ENCODE peak calls at places on chromosomes 5 and 9, in six cellular contexts. Q is HFFc6; N is BE2C; T is neuronal stem cell; Y is effector CD4-positive, alpha-beta T cell; X is neural progenitor cell. O is an unnamed sample.

GRCh38 chr5:8081179-8081578 is 212.2 kb downstream of the MTRR start:
- DNase-seq in Q (no peak), N (no peak), T (no peak), Y (no peak), X (no peak), O (no peak)

GRCh38 chr5:1817261-1818043 is 16.2 kb downstream of the NDUFS6 start:
- DNase-seq in Q (no peak), N (no peak), T (no peak), Y (no peak), X (no peak), O (no peak)

GRCh38 chr9:117412006-117412715 is 2.7 kb downstream of the ASTN2 start:
- DNase-seq in Q (no peak), N (peak), T (no peak), Y (no peak), X (peak), O (peak)

GRCh38 chr9:130453487-130453886 is 8.7 kb downstream of the ASS1 start:
- DNase-seq in Q (no peak), N (peak), T (no peak), Y (no peak), X (no peak), O (no peak)

GRCh38 chr5:73587923-73588322 is 22.4 kb downstream of the UTP15 start:
- DNase-seq in Q (no peak), N (no peak), T (no peak), Y (no peak), X (no peak), O (no peak)

GRCh38 chr5:76402880-76403712 is at the start of gene IQGAP2:
- DNase-seq in Q (no peak), N (peak), T (peak), Y (peak), X (peak), O (no peak)

GRCh38 chr5:173598686-173599085 is 17.8 kb downstream of the BOD1 start:
- DNase-seq in Q (no peak), N (no peak), T (no peak), Y (no peak), X (no peak), O (no peak)

GRCh38 chr5:126594077-126594476 is 942 bp downstream of the ALDH7A1 start:
- DNase-seq in Q (no peak), N (no peak), T (no peak), Y (no peak), X (peak), O (no peak)

GRCh38 chr9:125409217-125409636 is 147.6 kb downstream of the GAPVD1 start:
- DNase-seq in Q (no peak), N (no peak), T (no peak), Y (no peak), X (no peak), O (no peak)

GRCh38 chr9:114139061-114139460 is 16.3 kb upstream of the COL27A1 start:
- DNase-seq in Q (no peak), N (no peak), T (no peak), Y (no peak), X (no peak), O (no peak)

GRCh38 chr9:79007701-79008483 is 563.9 kb upstream of the TLE4 start:
- DNase-seq in Q (no peak), N (no peak), T (no peak), Y (no peak), X (no peak), O (no peak)

GRCh38 chr5:127028822-127029457 is 1.4 kb downstream of the MARCHF3 start:
- DNase-seq in Q (peak), N (peak), T (no peak), Y (no peak), X (no peak), O (no peak)

GRCh38 chr5:56527174-56527573 is 288.2 kb upstream of the MAP3K1 start:
- DNase-seq in Q (no peak), N (no peak), T (no peak), Y (no peak), X (no peak), O (no peak)

GRCh38 chr5:169979871-169980270 is 424 bp downstream of the INSYN2B start:
- DNase-seq in Q (no peak), N (no peak), T (peak), Y (no peak), X (no peak), O (no peak)

GRCh38 chr5:171589461-171589860 is 170.0 kb downstream of the FGF18 start:
- DNase-seq in Q (no peak), N (no peak), T (no peak), Y (no peak), X (no peak), O (no peak)

GRCh38 chr5:90037646-90038045 is 371.9 kb downstream of the CETN3 start:
- DNase-seq in Q (no peak), N (no peak), T (no peak), Y (no peak), X (no peak), O (no peak)

GRCh38 chr5:15702102-15702501 is 202.1 kb downstream of the FBXL7 start:
- DNase-seq in Q (peak), N (no peak), T (no peak), Y (no peak), X (no peak), O (no peak)

GRCh38 chr5:139459451-139459934 is 3.0 kb downstream of the ECSCR start:
- DNase-seq in Q (no peak), N (no peak), T (no peak), Y (no peak), X (no peak), O (no peak)

GRCh38 chr5:142508027-142508426 is 177.9 kb downstream of the FGF1 start:
- DNase-seq in Q (no peak), N (no peak), T (no peak), Y (no peak), X (no peak), O (no peak)

GRCh38 chr5:74167206-74167929 is 473.2 kb downstream of the ENC1 start:
- DNase-seq in Q (peak), N (no peak), T (no peak), Y (no peak), X (no peak), O (no peak)

GRCh38 chr5:135033026-135033861 is 784 bp downstream of the PITX1 start:
- DNase-seq in Q (peak), N (peak), T (peak), Y (no peak), X (peak), O (no peak)

GRCh38 chr9:126376311-126376902 is 49.8 kb downstream of the MVB12B start:
- DNase-seq in Q (no peak), N (no peak), T (peak), Y (no peak), X (peak), O (no peak)

GRCh38 chr9:23826120-23826629 is at the start of gene ELAVL2:
- DNase-seq in Q (no peak), N (peak), T (peak), Y (no peak), X (peak), O (peak)

GRCh38 chr5:181186902-181187499 is 18.0 kb downstream of the TRIM7 start:
- DNase-seq in Q (no peak), N (peak), T (no peak), Y (no peak), X (no peak), O (no peak)

GRCh38 chr5:154179846-154180710 is 10.5 kb upstream of the GALNT10 start:
- DNase-seq in Q (peak), N (peak), T (peak), Y (peak), X (peak), O (peak)

GRCh38 chr5:74289238-74289637 is 351.3 kb downstream of the ENC1 start:
- DNase-seq in Q (no peak), N (no peak), T (no peak), Y (no peak), X (no peak), O (no peak)

GRCh38 chr9:115138151-115138550 is 20.2 kb upstream of the TNC start:
- DNase-seq in Q (no peak), N (no peak), T (no peak), Y (no peak), X (no peak), O (no peak)

GRCh38 chr5:56851258-56851941 is 36.1 kb downstream of the MAP3K1 start:
- DNase-seq in Q (no peak), N (no peak), T (no peak), Y (no peak), X (no peak), O (no peak)

GRCh38 chr5:153513171-153513570 is 22.7 kb downstream of the GRIA1 start:
- DNase-seq in Q (no peak), N (no peak), T (no peak), Y (no peak), X (no peak), O (peak)

GRCh38 chr9:114059047-114059803 is 18.9 kb downstream of the AMBP start:
- DNase-seq in Q (no peak), N (peak), T (no peak), Y (no peak), X (no peak), O (no peak)

GRCh38 chr9:94912700-94913249 is 186.3 kb downstream of the AOPEP start:
- DNase-seq in Q (peak), N (no peak), T (no peak), Y (no peak), X (peak), O (no peak)

GRCh38 chr5:79318935-79319614 is 83.1 kb downstream of the JMY start:
- DNase-seq in Q (peak), N (no peak), T (no peak), Y (no peak), X (no peak), O (no peak)

GRCh38 chr5:169991115-169991514 is 10.8 kb upstream of the INSYN2B start:
- DNase-seq in Q (no peak), N (no peak), T (no peak), Y (no peak), X (no peak), O (no peak)

GRCh38 chr9:80995759-80996158 is 693.6 kb downstream of the TLE1 start:
- DNase-seq in Q (peak), N (no peak), T (no peak), Y (no peak), X (no peak), O (no peak)

GRCh38 chr5:62460578-62460983 is 48.0 kb downstream of the IPO11 start:
- DNase-seq in Q (peak), N (no peak), T (peak), Y (no peak), X (peak), O (no peak)

GRCh38 chr5:178530526-178530925 is 59.7 kb downstream of the COL23A1 start:
- DNase-seq in Q (no peak), N (no peak), T (no peak), Y (no peak), X (no peak), O (no peak)

GRCh38 chr9:87501806-87502205 is 4.1 kb downstream of the DAPK1 start:
- DNase-seq in Q (no peak), N (no peak), T (no peak), Y (no peak), X (no peak), O (no peak)

GRCh38 chr5:66554211-66554610 is 42.0 kb upstream of the MAST4 start:
- DNase-seq in Q (no peak), N (no peak), T (no peak), Y (no peak), X (no peak), O (no peak)

GRCh38 chr9:38036359-38037084 is 32.5 kb downstream of the SHB start:
- DNase-seq in Q (peak), N (no peak), T (no peak), Y (no peak), X (no peak), O (no peak)